ENCODE peak calls at places on chromosomes 1 and 21, in nine cellular contexts. F is H9; G is CD4-positive, alpha-beta T cell; L is A549; Y is HepG2; M is transverse colon; Z is foreskin fibroblast; J is GM13976; I is left ventricle myocardium inferior. H is an unnamed sample.

GRCh38 chr21:23881783-23882182 is 1725.5 kb downstream of the MRPL39 start:
- DNase-seq in F (no peak), G (no peak), L (no peak), Y (no peak), M (no peak), Z (no peak), J (no peak), I (no peak), H (no peak)

GRCh38 chr1:11526071-11526895 is 47.3 kb downstream of the DISP3 start:
- DNase-seq in F (no peak), G (no peak), L (no peak), Y (no peak), M (no peak), Z (no peak), J (no peak), I (no peak), H (no peak)

GRCh38 chr1:17128361-17128760 is 9.1 kb upstream of the PADI2 start:
- DNase-seq in F (no peak), G (no peak), L (peak), Y (no peak), M (no peak), Z (peak), J (no peak), I (no peak), H (peak)

GRCh38 chr21:24395320-24395933 is 1211.9 kb downstream of the MRPL39 start:
- DNase-seq in F (no peak), G (no peak), L (no peak), Y (no peak), M (no peak), Z (no peak), J (no peak), I (no peak), H (no peak)

GRCh38 chr1:65940131-65940530 is 147.4 kb downstream of the PDE4B start:
- DNase-seq in F (no peak), G (no peak), L (no peak), Y (no peak), M (no peak), Z (no peak), J (no peak), I (no peak), H (no peak)

GRCh38 chr1:208510192-208510952 is 266.2 kb upstream of the PLXNA2 start:
- DNase-seq in F (no peak), G (no peak), L (no peak), Y (no peak), M (no peak), Z (peak), J (no peak), I (no peak), H (no peak)

GRCh38 chr21:32572574-32573420 is 12.5 kb downstream of the TCP10L start:
- DNase-seq in F (no peak), G (no peak), L (no peak), Y (peak), M (peak), Z (no peak), J (no peak), I (no peak), H (no peak)

GRCh38 chr21:42923553-42924432 is 1.6 kb downstream of the ERVH48-1 start:
- DNase-seq in F (peak), G (peak), L (peak), Y (peak), M (peak), Z (peak), J (peak), I (peak), H (peak)

GRCh38 chr1:117372863-117373412 is 5.7 kb downstream of the MAN1A2 start:
- DNase-seq in F (no peak), G (no peak), L (no peak), Y (no peak), M (no peak), Z (no peak), J (no peak), I (no peak), H (no peak)

GRCh38 chr1:41622402-41622801 is 137.9 kb upstream of the EDN2 start:
- DNase-seq in F (no peak), G (no peak), L (no peak), Y (no peak), M (no peak), Z (no peak), J (no peak), I (no peak), H (no peak)

GRCh38 chr1:13703128-13703513 is 3.1 kb downstream of the PRDM2 start:
- DNase-seq in F (no peak), G (no peak), L (no peak), Y (no peak), M (no peak), Z (no peak), J (no peak), I (no peak), H (no peak)

GRCh38 chr1:203537806-203538464 is 44.0 kb downstream of the OPTC start:
- DNase-seq in F (no peak), G (no peak), L (peak), Y (peak), M (no peak), Z (peak), J (no peak), I (no peak), H (no peak)

GRCh38 chr1:201885531-201886075 is 3.1 kb upstream of the SHISA4 start:
- DNase-seq in F (no peak), G (no peak), L (peak), Y (no peak), M (no peak), Z (no peak), J (no peak), I (no peak), H (no peak)

GRCh38 chr1:230251644-230252191 is 174.4 kb downstream of the PGBD5 start:
- DNase-seq in F (peak), G (no peak), L (no peak), Y (no peak), M (no peak), Z (no peak), J (peak), I (no peak), H (no peak)

DNA sequence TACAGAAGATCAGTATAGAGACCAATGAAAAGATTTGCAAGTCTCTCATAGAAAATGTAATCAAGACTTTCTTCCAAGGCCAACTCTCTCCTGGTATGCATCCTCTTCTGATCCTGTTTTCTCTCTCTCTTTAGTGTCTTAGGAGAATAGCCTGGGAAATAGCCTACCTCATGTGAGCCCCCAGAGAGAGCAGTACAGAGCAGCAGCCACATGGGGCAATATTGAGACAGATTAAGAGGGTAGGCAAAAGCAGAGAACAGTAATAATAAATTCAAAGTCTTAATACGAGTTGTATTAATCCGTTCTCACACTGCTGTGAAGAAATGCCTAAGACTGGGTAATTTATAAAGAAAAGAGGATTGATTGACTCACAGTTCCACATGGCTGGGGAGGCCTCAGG is 61.4 kb downstream of the RNASEL start:
- DNase-seq in F (no peak), G (no peak), L (no peak), Y (no peak), M (no peak), Z (no peak), J (no peak), I (no peak), H (no peak)
- TF ChIP-seq CTCF in F (peak), G (no peak), L (no peak), Y (no peak), M (no peak), Z (no peak), J (no peak), I (no peak), H (no peak)

GRCh38 chr1:156480015-156480368 is 20.6 kb downstream of the MEF2D start:
- DNase-seq in F (no peak), G (no peak), L (no peak), Y (no peak), M (no peak), Z (no peak), J (no peak), I (no peak), H (no peak)
- TF ChIP-seq CTCF in F (peak), G (no peak), L (no peak), Y (peak), M (no peak), Z (peak), J (no peak), I (peak), H (no peak)

GRCh38 chr1:53359225-53359933 is 31.5 kb upstream of the LRP8 start:
- DNase-seq in F (peak), G (no peak), L (no peak), Y (no peak), M (no peak), Z (no peak), J (no peak), I (no peak), H (no peak)

GRCh38 chr1:53359934-53360276 is 32.0 kb upstream of the LRP8 start:
- DNase-seq in F (no peak), G (no peak), L (no peak), Y (no peak), M (no peak), Z (no peak), J (no peak), I (no peak), H (no peak)

GRCh38 chr1:53362851-53363642 is 35.2 kb upstream of the LRP8 start:
- DNase-seq in F (peak), G (no peak), L (peak), Y (peak), M (no peak), Z (no peak), J (no peak), I (no peak), H (no peak)

GRCh38 chr1:53362270-53362669 is 34.4 kb upstream of the LRP8 start:
- DNase-seq in F (peak), G (no peak), L (no peak), Y (no peak), M (no peak), Z (no peak), J (no peak), I (no peak), H (no peak)

GRCh38 chr1:53361541-53361961 is 33.7 kb upstream of the LRP8 start:
- DNase-seq in F (peak), G (no peak), L (no peak), Y (no peak), M (no peak), Z (no peak), J (no peak), I (no peak), H (no peak)
- TF ChIP-seq CTCF in F (no peak), G (no peak), L (no peak), Y (no peak), M (no peak), Z (no peak), J (no peak), I (no peak), H (no peak)

DNA sequence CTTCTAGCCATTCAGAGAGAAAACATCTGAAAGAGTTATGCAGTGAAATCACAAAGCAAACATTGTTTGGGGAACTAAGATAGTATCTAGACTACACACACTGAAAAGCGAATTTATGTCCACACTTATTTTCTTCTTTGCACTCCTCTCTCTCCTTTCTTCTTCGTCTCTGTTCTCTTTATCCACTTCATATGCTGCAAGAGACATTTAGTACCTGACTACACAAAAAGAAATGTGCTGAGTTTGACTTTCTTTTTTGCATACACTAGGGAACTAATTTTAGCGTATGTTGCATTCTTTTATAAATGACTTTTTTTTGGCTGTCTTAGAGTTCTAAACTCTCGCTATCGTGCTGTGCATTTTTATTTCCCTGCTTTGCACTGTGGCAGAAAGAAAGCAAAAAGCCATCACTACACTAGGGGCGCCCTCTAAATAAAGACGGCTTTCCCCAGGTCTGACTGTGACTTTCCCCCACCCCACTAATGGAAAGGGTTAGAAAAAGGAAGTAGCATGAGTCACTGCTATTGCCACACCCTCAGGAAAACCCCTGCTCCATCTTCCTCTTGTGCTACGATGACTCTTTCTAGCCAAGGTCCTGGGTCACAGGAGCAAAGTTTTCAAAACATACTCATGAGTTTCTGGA is 65.7 kb downstream of the MAP3K7CL start:
- DNase-seq in F (no peak), G (peak), L (peak), Y (peak), M (peak), Z (peak), J (peak), I (no peak), H (peak)
- TF ChIP-seq CTCF in F (peak), G (peak), L (peak), Y (no peak), M (no peak), Z (peak), J (peak), I (peak), H (peak)

GRCh38 chr1:20109223-20109856 is 10.0 kb downstream of the PLA2G2D start:
- DNase-seq in F (no peak), G (no peak), L (no peak), Y (no peak), M (no peak), Z (no peak), J (no peak), I (no peak), H (no peak)

GRCh38 chr1:20107767-20108166 is 11.6 kb downstream of the PLA2G2D start:
- DNase-seq in F (no peak), G (no peak), L (no peak), Y (no peak), M (no peak), Z (no peak), J (no peak), I (no peak), H (no peak)

GRCh38 chr1:20105856-20106255 is 13.5 kb downstream of the PLA2G2D start:
- DNase-seq in F (no peak), G (no peak), L (no peak), Y (no peak), M (no peak), Z (no peak), J (no peak), I (no peak), H (no peak)

GRCh38 chr1:20108724-20109123 is 10.6 kb downstream of the PLA2G2D start:
- DNase-seq in F (no peak), G (no peak), L (no peak), Y (no peak), M (no peak), Z (no peak), J (no peak), I (no peak), H (no peak)

GRCh38 chr1:20107351-20107750 is 12.0 kb downstream of the PLA2G2D start:
- DNase-seq in F (no peak), G (no peak), L (no peak), Y (no peak), M (no peak), Z (no peak), J (no peak), I (no peak), H (no peak)
- TF ChIP-seq CTCF in F (no peak), G (no peak), L (no peak), Y (no peak), M (no peak), Z (no peak), J (no peak), I (no peak), H (no peak)

GRCh38 chr21:29621525-29621924 is 318.3 kb downstream of the GRIK1 start:
- DNase-seq in F (no peak), G (no peak), L (no peak), Y (no peak), M (no peak), Z (no peak), J (no peak), I (no peak), H (no peak)
- TF ChIP-seq CTCF in F (no peak), G (no peak), L (no peak), Y (no peak), M (no peak), Z (no peak), J (no peak), I (no peak), H (no peak)